ENCODE peak calls at places on chromosomes 1 and 21, in five cellular contexts. E, R, L, D and Q are unnamed samples.
A peak's percentile ranks its signal among the peaks of the same experiment; 100 is the strongest.

GRCh38 chr1:94698759-94699502 is 121.2 kb upstream of the SLC44A3 start:
- DNase-seq in E (no peak), R (peak; percentile 78), L (no peak), D (no peak), Q (no peak)

GRCh38 chr21:44594406-44594916 is 2.2 kb upstream of the KRTAP10-6 start:
- DNase-seq in E (no peak), R (no peak), L (no peak), D (no peak), Q (no peak)

GRCh38 chr1:34263411-34263810 is 86.7 kb downstream of the C1orf94 start:
- DNase-seq in E (no peak), R (no peak), L (no peak), D (no peak), Q (no peak)

GRCh38 chr21:23452384-23453083 is 2154.7 kb downstream of the MRPL39 start:
- DNase-seq in E (no peak), R (no peak), L (no peak), D (peak; percentile 18), Q (no peak)

GRCh38 chr1:75129660-75130311 is 4.4 kb upstream of the LHX8 start:
- DNase-seq in E (no peak), R (no peak), L (no peak), D (no peak), Q (no peak)

GRCh38 chr1:178536844-178537371 is 24.0 kb downstream of the TEX35 start:
- DNase-seq in E (no peak), R (peak; percentile 75), L (no peak), D (no peak), Q (no peak)

GRCh38 chr1:109254621-109255096 is 5.3 kb downstream of the CELSR2 start:
- DNase-seq in E (peak; percentile 90), R (no peak), L (no peak), D (no peak), Q (peak; percentile 60)

GRCh38 chr1:93638981-93639380 is 42.7 kb downstream of the BCAR3 start:
- DNase-seq in E (no peak), R (no peak), L (no peak), D (no peak), Q (no peak)

GRCh38 chr1:238710697-238711096 is 675.7 kb upstream of the CHRM3 start:
- DNase-seq in E (no peak), R (no peak), L (no peak), D (no peak), Q (no peak)

GRCh38 chr1:231039161-231040018 is 664 bp downstream of the FAM89A start:
- DNase-seq in E (peak; percentile 69), R (no peak), L (no peak), D (peak; percentile 55), Q (peak; percentile 83)

GRCh38 chr1:151158751-151159251 is 2.4 kb downstream of the TNFAIP8L2 start:
- DNase-seq in E (no peak), R (no peak), L (no peak), D (no peak), Q (no peak)

GRCh38 chr1:59455206-59455605 is 158.3 kb downstream of the FGGY start:
- DNase-seq in E (no peak), R (no peak), L (no peak), D (no peak), Q (no peak)

GRCh38 chr21:38039369-38039768 is 123.1 kb upstream of the KCNJ6 start:
- DNase-seq in E (peak; percentile 42), R (no peak), L (no peak), D (no peak), Q (no peak)

GRCh38 chr1:153553691-153554608 is 4.9 kb upstream of the S100A3 start:
- DNase-seq in E (no peak), R (no peak), L (no peak), D (no peak), Q (no peak)

GRCh38 chr1:155268630-155269029 is 4.7 kb downstream of the CLK2 start:
- DNase-seq in E (no peak), R (no peak), L (no peak), D (no peak), Q (no peak)

GRCh38 chr1:61163355-61163754 is 81.0 kb downstream of the NFIA start:
- DNase-seq in E (no peak), R (no peak), L (no peak), D (no peak), Q (no peak)

GRCh38 chr1:18940303-18941020 is 16.0 kb downstream of the IFFO2 start:
- DNase-seq in E (no peak), R (no peak), L (no peak), D (no peak), Q (no peak)

GRCh38 chr1:162388615-162389014 is 7.1 kb downstream of the C1orf226 start:
- DNase-seq in E (no peak), R (no peak), L (no peak), D (no peak), Q (no peak)

GRCh38 chr1:44645466-44646244 is 28.6 kb downstream of the TMEM53 start:
- DNase-seq in E (no peak), R (no peak), L (no peak), D (no peak), Q (no peak)

GRCh38 chr1:93670141-93670540 is 11.5 kb downstream of the BCAR3 start:
- DNase-seq in E (no peak), R (no peak), L (no peak), D (no peak), Q (no peak)

GRCh38 chr1:54464477-54465146 is 58.4 kb upstream of the SSBP3 start:
- DNase-seq in E (peak; percentile 91), R (no peak), L (no peak), D (no peak), Q (peak; percentile 32)

GRCh38 chr1:228087771-228088251 is 5.3 kb downstream of the ARF1 start:
- DNase-seq in E (no peak), R (no peak), L (no peak), D (no peak), Q (no peak)

GRCh38 chr1:165824269-165824643 is 3.2 kb upstream of the UCK2 start:
- DNase-seq in E (no peak), R (no peak), L (no peak), D (no peak), Q (no peak)

GRCh38 chr1:90707363-90707710 is 9.8 kb downstream of the BARHL2 start:
- DNase-seq in E (no peak), R (peak; percentile 33), L (no peak), D (peak; percentile 75), Q (no peak)

GRCh38 chr1:201480231-201481003 is 11.4 kb upstream of the PHLDA3 start:
- DNase-seq in E (peak; percentile 93), R (peak; percentile 71), L (no peak), D (peak; percentile 83), Q (no peak)

GRCh38 chr1:212503714-212504113 is 71.0 kb downstream of the NENF start:
- DNase-seq in E (peak; percentile 56), R (no peak), L (no peak), D (no peak), Q (no peak)

GRCh38 chr1:207871117-207871649 is 39.7 kb downstream of the CD34 start:
- DNase-seq in E (no peak), R (no peak), L (no peak), D (no peak), Q (no peak)

GRCh38 chr1:22972760-22973159 is at the start of gene LACTBL1:
- DNase-seq in E (no peak), R (no peak), L (no peak), D (no peak), Q (no peak)

GRCh38 chr1:109499661-109500536 is 6.0 kb downstream of the CYB561D1 start:
- DNase-seq in E (peak; percentile 63), R (peak; percentile 45), L (no peak), D (peak; percentile 58), Q (peak; percentile 42)

GRCh38 chr1:154104433-154105082 is 50.3 kb downstream of the NUP210L start:
- DNase-seq in E (no peak), R (no peak), L (no peak), D (no peak), Q (no peak)

GRCh38 chr1:67159233-67159632 is 7.0 kb upstream of the IL23R start:
- DNase-seq in E (no peak), R (no peak), L (no peak), D (no peak), Q (no peak)

GRCh38 chr1:55468438-55468837 is 253.3 kb upstream of the USP24 start:
- DNase-seq in E (no peak), R (no peak), L (no peak), D (no peak), Q (peak; percentile 31)

GRCh38 chr1:207806531-207807394 is 54.9 kb downstream of the CD46 start:
- DNase-seq in E (no peak), R (no peak), L (no peak), D (no peak), Q (no peak)

GRCh38 chr21:14383596-14384210 is 757 bp upstream of the HSPA13 start:
- DNase-seq in E (no peak), R (no peak), L (peak; percentile 12), D (peak; percentile 14), Q (no peak)

GRCh38 chr1:53890522-53890941 is 935 bp upstream of the YIPF1 start:
- DNase-seq in E (no peak), R (no peak), L (no peak), D (no peak), Q (no peak)

DNA sequence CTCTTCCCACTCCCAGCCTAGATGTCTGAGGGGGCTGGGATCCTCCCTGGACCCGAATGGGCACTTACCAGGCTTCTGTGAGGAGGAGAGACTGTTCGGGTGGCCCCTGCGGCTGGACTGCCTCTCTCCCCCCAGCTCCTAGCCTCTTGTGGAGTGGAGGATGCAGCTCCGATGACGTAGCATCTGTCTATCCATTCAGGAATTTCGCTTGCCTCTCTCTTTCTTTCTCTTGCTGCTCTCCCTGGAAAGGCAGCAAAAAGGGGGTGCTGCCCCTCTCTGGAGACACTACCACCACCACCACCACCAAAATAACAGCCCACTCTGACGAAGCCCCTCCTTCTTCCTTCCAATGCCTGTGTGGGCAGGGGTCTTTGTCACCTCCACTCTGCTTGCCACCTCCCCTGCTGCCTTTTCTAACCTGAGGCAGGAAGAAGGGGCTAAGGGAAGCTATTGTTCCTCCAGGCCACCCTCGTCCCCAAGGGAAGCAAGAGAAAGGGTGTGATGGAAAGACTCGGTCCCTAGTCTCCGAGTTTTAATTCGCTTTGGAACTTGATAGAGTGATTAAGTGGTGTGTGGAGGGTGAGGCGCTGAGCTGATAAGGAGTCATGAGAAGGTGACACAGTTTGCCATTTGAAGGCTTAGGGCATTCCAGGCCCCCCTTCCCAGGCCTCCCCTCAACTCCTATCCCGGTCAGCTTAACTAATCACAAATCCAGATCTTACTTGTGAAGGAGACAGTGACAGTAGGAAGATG is 60.5 kb downstream of the RHBG start:
- DNase-seq in E (no peak), R (no peak), L (no peak), D (no peak), Q (no peak)
- TF ChIP-seq FOXM1 in E (no peak), R (no peak), L (no peak), D (no peak), Q (no peak)

GRCh38 chr1:167821356-167821685 is 92.6 kb downstream of the ADCY10 start:
- DNase-seq in E (no peak), R (no peak), L (no peak), D (no peak), Q (no peak)
- TF ChIP-seq FOXM1 in E (no peak), R (no peak), L (no peak), D (no peak), Q (no peak)

DNA sequence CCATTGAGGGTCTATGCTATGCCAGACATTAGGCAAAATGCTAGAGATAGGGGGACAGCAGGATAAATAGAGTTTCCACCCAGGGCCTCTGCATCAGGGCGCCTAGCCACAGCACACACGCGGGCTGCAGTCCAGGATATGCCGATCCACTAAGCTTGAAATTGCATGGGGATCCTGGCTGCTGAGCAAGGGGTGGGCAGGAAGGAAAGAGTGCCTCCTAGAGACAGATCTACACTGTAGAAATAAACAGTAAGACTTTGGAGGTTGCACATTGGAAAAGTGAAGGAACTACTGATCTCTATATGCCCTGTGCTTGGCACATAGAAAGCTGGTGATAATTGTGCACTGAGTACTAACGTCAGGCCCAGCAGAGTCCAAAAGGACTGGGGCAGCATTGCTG is 411.1 kb downstream of the PRDM2 start:
- DNase-seq in E (no peak), R (no peak), L (no peak), D (no peak), Q (no peak)
- TF ChIP-seq FOXM1 in E (no peak), R (no peak), L (no peak), D (no peak), Q (no peak)

GRCh38 chr1:100539836-100540536 is 2.0 kb downstream of the GPR88 start:
- DNase-seq in E (no peak), R (no peak), L (no peak), D (no peak), Q (peak; percentile 77)
- TF ChIP-seq FOXM1 in E (no peak), R (no peak), L (no peak), D (no peak), Q (no peak)